ENCODE peak calls at places on chromosome 16, in four cellular contexts. I is astrocyte of the hippocampus; O is stimulated activated CD4-positive, alpha-beta T cell treated with anti-CD3 and anti-CD28 coated beads, Interleukin-4, amount 100 ng/mL, for 24 hours; B is SHP77. F is an unnamed sample.

GRCh38 chr16:4894276-4895150 is 42.4 kb downstream of the PPL start:
- DNase-seq in I (no peak), O (no peak), B (no peak), F (no peak)

GRCh38 chr16:67963325-67964321 is 4.8 kb downstream of the SLC12A4 start:
- DNase-seq in I (no peak), O (no peak), B (peak; percentile 30), F (no peak)

GRCh38 chr16:67537270-67537635 is 8.6 kb downstream of the RIPOR1 start:
- DNase-seq in I (peak; percentile 84), O (peak; percentile 53), B (no peak), F (no peak)

GRCh38 chr16:2785101-2785991 is 2.0 kb downstream of the PRSS33 start:
- DNase-seq in I (peak; percentile 34), O (peak; percentile 33), B (no peak), F (no peak)

GRCh38 chr16:17474037-17474436 is 3.3 kb upstream of the XYLT1 start:
- DNase-seq in I (no peak), O (no peak), B (no peak), F (no peak)

GRCh38 chr16:30766922-30767284 is 4.8 kb downstream of the RNF40 start:
- DNase-seq in I (no peak), O (no peak), B (no peak), F (no peak)

GRCh38 chr16:159136-159849 is 6.5 kb upstream of the HBM start:
- DNase-seq in I (no peak), O (no peak), B (no peak), F (no peak)

GRCh38 chr16:2822158-2822495 is 5.1 kb downstream of the PRSS21 start:
- DNase-seq in I (no peak), O (no peak), B (no peak), F (no peak)

GRCh38 chr16:11968577-11968976 is 3.6 kb downstream of the TNFRSF17 start:
- DNase-seq in I (no peak), O (no peak), B (no peak), F (no peak)

GRCh38 chr16:978403-978802 is 3.2 kb upstream of the SOX8 start:
- DNase-seq in I (no peak), O (no peak), B (no peak), F (no peak)

GRCh38 chr16:68715471-68715870 is 21.6 kb upstream of the CDH1 start:
- DNase-seq in I (peak; percentile 10), O (no peak), B (no peak), F (peak; percentile 62)

GRCh38 chr16:28569011-28569410 is 15.3 kb downstream of the SGF29 start:
- DNase-seq in I (peak; percentile 31), O (no peak), B (no peak), F (no peak)

GRCh38 chr16:59339871-59340270 is 605.8 kb upstream of the GOT2 start:
- DNase-seq in I (no peak), O (no peak), B (no peak), F (no peak)

GRCh38 chr16:15509593-15510520 is 75.5 kb downstream of the BMERB1 start:
- DNase-seq in I (peak; percentile 85), O (peak; percentile 41), B (no peak), F (no peak)

GRCh38 chr16:49858200-49859129 is 2.6 kb upstream of the ZNF423 start:
- DNase-seq in I (peak; percentile 71), O (peak; percentile 31), B (no peak), F (no peak)

GRCh38 chr16:57537194-57537505 is 779 bp upstream of the CCDC102A start:
- DNase-seq in I (no peak), O (no peak), B (no peak), F (no peak)

GRCh38 chr16:89031715-89032659 is 55.0 kb upstream of the CBFA2T3 start:
- DNase-seq in I (no peak), O (peak; percentile 62), B (no peak), F (no peak)

F was measured in HepG2.